ENCODE peak calls at places on chromosomes 1 and 21, in four cellular contexts. O is posterior cingulate gyrus, M is MV-4-11, A is NCI-H774. E is an unnamed sample.
A peak's percentile ranks its signal among the peaks of the same experiment; 100 is the strongest.

GRCh38 chr1:201447911-201448871 is 20.8 kb downstream of the PHLDA3 start:
- DNase-seq in O (peak; percentile 77), M (peak; percentile 39), A (peak; percentile 55), E (peak; percentile 91)

GRCh38 chr1:230370109-230370508 is 56.0 kb downstream of the PGBD5 start:
- DNase-seq in O (no peak), M (no peak), A (no peak), E (no peak)

GRCh38 chr1:207002731-207003146 is 29.8 kb downstream of the C1orf116 start:
- DNase-seq in O (no peak), M (no peak), A (no peak), E (peak; percentile 41)

GRCh38 chr1:171881466-171881865 is 40.2 kb downstream of the DNM3 start:
- DNase-seq in O (no peak), M (no peak), A (no peak), E (no peak)

GRCh38 chr1:81135524-81135923 is 665.2 kb upstream of the ADGRL2 start:
- DNase-seq in O (no peak), M (no peak), A (no peak), E (no peak)

GRCh38 chr1:110961902-110962301 is 1.8 kb downstream of the LRIF1 start:
- DNase-seq in O (no peak), M (no peak), A (no peak), E (no peak)

GRCh38 chr1:222012816-222013215 is 270.9 kb upstream of the DUSP10 start:
- DNase-seq in O (no peak), M (no peak), A (no peak), E (no peak)

GRCh38 chr1:230215049-230215448 is 148.0 kb downstream of the GALNT2 start:
- DNase-seq in O (peak; percentile 55), M (no peak), A (peak; percentile 37), E (no peak)

GRCh38 chr1:248810727-248811513 is 14.8 kb downstream of the SH3BP5L start:
- DNase-seq in O (no peak), M (no peak), A (no peak), E (no peak)

GRCh38 chr1:90879281-90879680 is 142.6 kb downstream of the ZNF644 start:
- DNase-seq in O (no peak), M (peak; percentile 36), A (no peak), E (no peak)

GRCh38 chr1:45679123-45679522 is 7.2 kb downstream of the GPBP1L1 start:
- DNase-seq in O (no peak), M (no peak), A (no peak), E (no peak)

GRCh38 chr1:119729044-119729443 is 17.3 kb downstream of the PHGDH start:
- DNase-seq in O (no peak), M (no peak), A (no peak), E (no peak)

GRCh38 chr1:34711469-34711868 is 43.4 kb upstream of the GJB5 start:
- DNase-seq in O (no peak), M (no peak), A (no peak), E (peak; percentile 10)

GRCh38 chr1:225461533-225462428 is 33.9 kb upstream of the LBR start:
- DNase-seq in O (no peak), M (no peak), A (no peak), E (no peak)

GRCh38 chr1:201766117-201766863 is 62.7 kb upstream of the IPO9 start:
- DNase-seq in O (no peak), M (no peak), A (no peak), E (peak; percentile 41)

GRCh38 chr21:34939673-34940321 is 109.3 kb downstream of the RUNX1 start:
- DNase-seq in O (no peak), M (no peak), A (no peak), E (no peak)

GRCh38 chr1:213884942-213885341 is 102.8 kb upstream of the PROX1 start:
- DNase-seq in O (peak; percentile 7), M (no peak), A (no peak), E (no peak)

GRCh38 chr1:69088556-69088955 is 479.2 kb upstream of the LRRC7 start:
- DNase-seq in O (no peak), M (no peak), A (no peak), E (no peak)

GRCh38 chr1:119771016-119771415 is 2.3 kb upstream of the HMGCS2 start:
- DNase-seq in O (peak; percentile 37), M (no peak), A (no peak), E (no peak)

E was measured in RWPE1.